ENCODE peak calls at places on chromosome X, in seven cellular contexts. One of them, this sample, is unnamed.

GRCh38 chrX:77076896-77077295 is 370.3 kb upstream of the FGF16 start:
- DNase-seq in lower leg skin: no peak
- DNase-seq in stimulated activated CD4-positive, alpha-beta T cell treated with anti-CD3 and anti-CD28 coated beads, TNF-alpha, amount 100 ng/mL, for 48 hours: no peak
- DNase-seq in stimulated activated CD8-positive, alpha-beta memory T cell treated with anti-CD3 and anti-CD28 coated beads, Interleukin-7, amount 100 ng/mL, for 1 hour: no peak
- DNase-seq in fibroblast of the aortic adventitia: no peak
- DNase-seq in cardiac fibroblast: no peak
- DNase-seq in adipocyte: no peak
- DNase-seq in this sample: no peak

GRCh38 chrX:14676431-14676830 is 147.1 kb downstream of the GLRA2 start:
- DNase-seq in stimulated activated CD4-positive, alpha-beta T cell treated with anti-CD3 and anti-CD28 coated beads, TNF-alpha, amount 100 ng/mL, for 48 hours: no peak
- DNase-seq in adipocyte: peak; percentile 44
- DNase-seq in fibroblast of the aortic adventitia: no peak
- DNase-seq in cardiac fibroblast: peak; percentile 11
- DNase-seq in stimulated activated CD8-positive, alpha-beta memory T cell treated with anti-CD3 and anti-CD28 coated beads, Interleukin-7, amount 100 ng/mL, for 1 hour: no peak
- DNase-seq in lower leg skin: no peak
- DNase-seq in this sample: no peak

GRCh38 chrX:82775426-82775825 is 732.7 kb upstream of the POU3F4 start:
- DNase-seq in stimulated activated CD4-positive, alpha-beta T cell treated with anti-CD3 and anti-CD28 coated beads, TNF-alpha, amount 100 ng/mL, for 48 hours: no peak
- DNase-seq in stimulated activated CD8-positive, alpha-beta memory T cell treated with anti-CD3 and anti-CD28 coated beads, Interleukin-7, amount 100 ng/mL, for 1 hour: no peak
- DNase-seq in cardiac fibroblast: no peak
- DNase-seq in lower leg skin: no peak
- DNase-seq in fibroblast of the aortic adventitia: no peak
- DNase-seq in adipocyte: no peak
- DNase-seq in this sample: no peak

GRCh38 chrX:18886344-18887161 is 97.4 kb downstream of the PHKA2 start:
- DNase-seq in lower leg skin: peak; percentile 94
- DNase-seq in adipocyte: peak; percentile 27
- DNase-seq in stimulated activated CD4-positive, alpha-beta T cell treated with anti-CD3 and anti-CD28 coated beads, TNF-alpha, amount 100 ng/mL, for 48 hours: no peak
- DNase-seq in cardiac fibroblast: peak; percentile 60
- DNase-seq in stimulated activated CD8-positive, alpha-beta memory T cell treated with anti-CD3 and anti-CD28 coated beads, Interleukin-7, amount 100 ng/mL, for 1 hour: no peak
- DNase-seq in fibroblast of the aortic adventitia: peak; percentile 55
- DNase-seq in this sample: peak; percentile 56

GRCh38 chrX:42944381-42944998 is 166.5 kb upstream of the PPP1R2C start:
- DNase-seq in stimulated activated CD4-positive, alpha-beta T cell treated with anti-CD3 and anti-CD28 coated beads, TNF-alpha, amount 100 ng/mL, for 48 hours: no peak
- DNase-seq in lower leg skin: no peak
- DNase-seq in fibroblast of the aortic adventitia: no peak
- DNase-seq in adipocyte: no peak
- DNase-seq in cardiac fibroblast: no peak
- DNase-seq in stimulated activated CD8-positive, alpha-beta memory T cell treated with anti-CD3 and anti-CD28 coated beads, Interleukin-7, amount 100 ng/mL, for 1 hour: no peak
- DNase-seq in this sample: no peak

GRCh38 chrX:153900806-153901752 is 3.4 kb upstream of the AVPR2 start:
- DNase-seq in cardiac fibroblast: peak; percentile 90
- DNase-seq in fibroblast of the aortic adventitia: peak; percentile 75
- DNase-seq in stimulated activated CD8-positive, alpha-beta memory T cell treated with anti-CD3 and anti-CD28 coated beads, Interleukin-7, amount 100 ng/mL, for 1 hour: no peak
- DNase-seq in adipocyte: peak; percentile 76
- DNase-seq in stimulated activated CD4-positive, alpha-beta T cell treated with anti-CD3 and anti-CD28 coated beads, TNF-alpha, amount 100 ng/mL, for 48 hours: peak; percentile 43
- DNase-seq in lower leg skin: peak; percentile 90
- DNase-seq in this sample: peak; percentile 83

GRCh38 chrX:115591856-115592842 is 31.2 kb downstream of the PLS3 start:
- DNase-seq in adipocyte: no peak
- DNase-seq in cardiac fibroblast: peak; percentile 44
- DNase-seq in fibroblast of the aortic adventitia: no peak
- DNase-seq in stimulated activated CD8-positive, alpha-beta memory T cell treated with anti-CD3 and anti-CD28 coated beads, Interleukin-7, amount 100 ng/mL, for 1 hour: no peak
- DNase-seq in stimulated activated CD4-positive, alpha-beta T cell treated with anti-CD3 and anti-CD28 coated beads, TNF-alpha, amount 100 ng/mL, for 48 hours: no peak
- DNase-seq in lower leg skin: no peak
- DNase-seq in this sample: no peak

GRCh38 chrX:40090050-40090804 is 7.5 kb downstream of the BCOR start:
- DNase-seq in stimulated activated CD8-positive, alpha-beta memory T cell treated with anti-CD3 and anti-CD28 coated beads, Interleukin-7, amount 100 ng/mL, for 1 hour: no peak
- DNase-seq in lower leg skin: no peak
- DNase-seq in fibroblast of the aortic adventitia: no peak
- DNase-seq in cardiac fibroblast: peak; percentile 10
- DNase-seq in stimulated activated CD4-positive, alpha-beta T cell treated with anti-CD3 and anti-CD28 coated beads, TNF-alpha, amount 100 ng/mL, for 48 hours: no peak
- DNase-seq in adipocyte: no peak
- DNase-seq in this sample: no peak

GRCh38 chrX:130836447-130836846 is 66.6 kb downstream of the ENOX2 start:
- DNase-seq in stimulated activated CD8-positive, alpha-beta memory T cell treated with anti-CD3 and anti-CD28 coated beads, Interleukin-7, amount 100 ng/mL, for 1 hour: no peak
- DNase-seq in fibroblast of the aortic adventitia: peak; percentile 17
- DNase-seq in lower leg skin: no peak
- DNase-seq in stimulated activated CD4-positive, alpha-beta T cell treated with anti-CD3 and anti-CD28 coated beads, TNF-alpha, amount 100 ng/mL, for 48 hours: no peak
- DNase-seq in cardiac fibroblast: peak; percentile 2
- DNase-seq in adipocyte: no peak
- DNase-seq in this sample: peak; percentile 9

GRCh38 chrX:127577884-127578283 is 474.3 kb downstream of the ACTRT1 start:
- DNase-seq in stimulated activated CD4-positive, alpha-beta T cell treated with anti-CD3 and anti-CD28 coated beads, TNF-alpha, amount 100 ng/mL, for 48 hours: no peak
- DNase-seq in stimulated activated CD8-positive, alpha-beta memory T cell treated with anti-CD3 and anti-CD28 coated beads, Interleukin-7, amount 100 ng/mL, for 1 hour: no peak
- DNase-seq in adipocyte: no peak
- DNase-seq in cardiac fibroblast: no peak
- DNase-seq in lower leg skin: no peak
- DNase-seq in fibroblast of the aortic adventitia: no peak
- DNase-seq in this sample: no peak

GRCh38 chrX:33434256-33435092 is 223.1 kb upstream of the DMD start:
- DNase-seq in stimulated activated CD4-positive, alpha-beta T cell treated with anti-CD3 and anti-CD28 coated beads, TNF-alpha, amount 100 ng/mL, for 48 hours: no peak
- DNase-seq in adipocyte: peak; percentile 72
- DNase-seq in fibroblast of the aortic adventitia: peak; percentile 35
- DNase-seq in stimulated activated CD8-positive, alpha-beta memory T cell treated with anti-CD3 and anti-CD28 coated beads, Interleukin-7, amount 100 ng/mL, for 1 hour: no peak
- DNase-seq in cardiac fibroblast: peak; percentile 60
- DNase-seq in lower leg skin: no peak
- DNase-seq in this sample: peak; percentile 60

GRCh38 chrX:1657367-1658082 is 42.7 kb downstream of the ASMT start:
- DNase-seq in stimulated activated CD4-positive, alpha-beta T cell treated with anti-CD3 and anti-CD28 coated beads, TNF-alpha, amount 100 ng/mL, for 48 hours: peak; percentile 52
- DNase-seq in stimulated activated CD8-positive, alpha-beta memory T cell treated with anti-CD3 and anti-CD28 coated beads, Interleukin-7, amount 100 ng/mL, for 1 hour: peak; percentile 8
- DNase-seq in adipocyte: peak; percentile 29
- DNase-seq in cardiac fibroblast: peak; percentile 50
- DNase-seq in fibroblast of the aortic adventitia: peak; percentile 16
- DNase-seq in lower leg skin: no peak
- DNase-seq in this sample: peak; percentile 36

GRCh38 chrX:133968109-133968508 is 17.3 kb downstream of the GPC3 start:
- DNase-seq in fibroblast of the aortic adventitia: no peak
- DNase-seq in adipocyte: no peak
- DNase-seq in lower leg skin: no peak
- DNase-seq in cardiac fibroblast: no peak
- DNase-seq in stimulated activated CD8-positive, alpha-beta memory T cell treated with anti-CD3 and anti-CD28 coated beads, Interleukin-7, amount 100 ng/mL, for 1 hour: no peak
- DNase-seq in stimulated activated CD4-positive, alpha-beta T cell treated with anti-CD3 and anti-CD28 coated beads, TNF-alpha, amount 100 ng/mL, for 48 hours: no peak
- DNase-seq in this sample: no peak

GRCh38 chrX:108270739-108271396 is 167.4 kb downstream of the COL4A6 start:
- DNase-seq in lower leg skin: no peak
- DNase-seq in adipocyte: peak; percentile 4
- DNase-seq in fibroblast of the aortic adventitia: peak; percentile 21
- DNase-seq in stimulated activated CD4-positive, alpha-beta T cell treated with anti-CD3 and anti-CD28 coated beads, TNF-alpha, amount 100 ng/mL, for 48 hours: no peak
- DNase-seq in stimulated activated CD8-positive, alpha-beta memory T cell treated with anti-CD3 and anti-CD28 coated beads, Interleukin-7, amount 100 ng/mL, for 1 hour: no peak
- DNase-seq in cardiac fibroblast: peak; percentile 5
- DNase-seq in this sample: peak; percentile 14

GRCh38 chrX:34382416-34382815 is 250.3 kb upstream of the FAM47A start:
- DNase-seq in cardiac fibroblast: peak; percentile 77
- DNase-seq in fibroblast of the aortic adventitia: peak; percentile 79
- DNase-seq in stimulated activated CD4-positive, alpha-beta T cell treated with anti-CD3 and anti-CD28 coated beads, TNF-alpha, amount 100 ng/mL, for 48 hours: no peak
- DNase-seq in adipocyte: peak; percentile 80
- DNase-seq in lower leg skin: no peak
- DNase-seq in stimulated activated CD8-positive, alpha-beta memory T cell treated with anti-CD3 and anti-CD28 coated beads, Interleukin-7, amount 100 ng/mL, for 1 hour: no peak
- DNase-seq in this sample: peak; percentile 53

GRCh38 chrX:123267220-123267619 is 83.1 kb downstream of the GRIA3 start:
- DNase-seq in fibroblast of the aortic adventitia: peak; percentile 83
- DNase-seq in cardiac fibroblast: peak; percentile 37
- DNase-seq in adipocyte: peak; percentile 50
- DNase-seq in stimulated activated CD4-positive, alpha-beta T cell treated with anti-CD3 and anti-CD28 coated beads, TNF-alpha, amount 100 ng/mL, for 48 hours: no peak
- DNase-seq in lower leg skin: no peak
- DNase-seq in stimulated activated CD8-positive, alpha-beta memory T cell treated with anti-CD3 and anti-CD28 coated beads, Interleukin-7, amount 100 ng/mL, for 1 hour: no peak
- DNase-seq in this sample: peak; percentile 28

GRCh38 chrX:25925956-25926355 is 212.2 kb upstream of the MAGEB18 start:
- DNase-seq in fibroblast of the aortic adventitia: peak; percentile 74
- DNase-seq in cardiac fibroblast: peak; percentile 4
- DNase-seq in adipocyte: no peak
- DNase-seq in lower leg skin: no peak
- DNase-seq in stimulated activated CD8-positive, alpha-beta memory T cell treated with anti-CD3 and anti-CD28 coated beads, Interleukin-7, amount 100 ng/mL, for 1 hour: no peak
- DNase-seq in stimulated activated CD4-positive, alpha-beta T cell treated with anti-CD3 and anti-CD28 coated beads, TNF-alpha, amount 100 ng/mL, for 48 hours: no peak
- DNase-seq in this sample: no peak

GRCh38 chrX:24561121-24561520 is 86.0 kb downstream of the PCYT1B start:
- DNase-seq in adipocyte: no peak
- DNase-seq in stimulated activated CD4-positive, alpha-beta T cell treated with anti-CD3 and anti-CD28 coated beads, TNF-alpha, amount 100 ng/mL, for 48 hours: no peak
- DNase-seq in fibroblast of the aortic adventitia: peak; percentile 30
- DNase-seq in stimulated activated CD8-positive, alpha-beta memory T cell treated with anti-CD3 and anti-CD28 coated beads, Interleukin-7, amount 100 ng/mL, for 1 hour: no peak
- DNase-seq in lower leg skin: no peak
- DNase-seq in cardiac fibroblast: peak; percentile 16
- DNase-seq in this sample: peak; percentile 8

GRCh38 chrX:43969504-43970501 is 3.4 kb downstream of the NDP start:
- DNase-seq in adipocyte: peak; percentile 4
- DNase-seq in stimulated activated CD4-positive, alpha-beta T cell treated with anti-CD3 and anti-CD28 coated beads, TNF-alpha, amount 100 ng/mL, for 48 hours: no peak
- DNase-seq in lower leg skin: no peak
- DNase-seq in stimulated activated CD8-positive, alpha-beta memory T cell treated with anti-CD3 and anti-CD28 coated beads, Interleukin-7, amount 100 ng/mL, for 1 hour: no peak
- DNase-seq in fibroblast of the aortic adventitia: peak; percentile 56
- DNase-seq in cardiac fibroblast: peak; percentile 45
- DNase-seq in this sample: peak; percentile 23

GRCh38 chrX:20026278-20026677 is 35.4 kb upstream of the BCLAF3 start:
- DNase-seq in stimulated activated CD8-positive, alpha-beta memory T cell treated with anti-CD3 and anti-CD28 coated beads, Interleukin-7, amount 100 ng/mL, for 1 hour: no peak
- DNase-seq in stimulated activated CD4-positive, alpha-beta T cell treated with anti-CD3 and anti-CD28 coated beads, TNF-alpha, amount 100 ng/mL, for 48 hours: no peak
- DNase-seq in fibroblast of the aortic adventitia: peak; percentile 35
- DNase-seq in cardiac fibroblast: peak; percentile 22
- DNase-seq in lower leg skin: no peak
- DNase-seq in adipocyte: peak; percentile 59
- DNase-seq in this sample: peak; percentile 21

GRCh38 chrX:42732506-42732905 is 45.5 kb downstream of the PPP1R2C start:
- DNase-seq in stimulated activated CD4-positive, alpha-beta T cell treated with anti-CD3 and anti-CD28 coated beads, TNF-alpha, amount 100 ng/mL, for 48 hours: no peak
- DNase-seq in lower leg skin: no peak
- DNase-seq in cardiac fibroblast: peak; percentile 37
- DNase-seq in stimulated activated CD8-positive, alpha-beta memory T cell treated with anti-CD3 and anti-CD28 coated beads, Interleukin-7, amount 100 ng/mL, for 1 hour: no peak
- DNase-seq in adipocyte: no peak
- DNase-seq in fibroblast of the aortic adventitia: peak; percentile 79
- DNase-seq in this sample: peak; percentile 41

GRCh38 chrX:133640161-133641015 is 225.1 kb upstream of the GPC4 start:
- DNase-seq in lower leg skin: no peak
- DNase-seq in cardiac fibroblast: no peak
- DNase-seq in stimulated activated CD4-positive, alpha-beta T cell treated with anti-CD3 and anti-CD28 coated beads, TNF-alpha, amount 100 ng/mL, for 48 hours: no peak
- DNase-seq in fibroblast of the aortic adventitia: no peak
- DNase-seq in adipocyte: peak; percentile 48
- DNase-seq in stimulated activated CD8-positive, alpha-beta memory T cell treated with anti-CD3 and anti-CD28 coated beads, Interleukin-7, amount 100 ng/mL, for 1 hour: no peak
- DNase-seq in this sample: peak; percentile 43

GRCh38 chrX:32185160-32185559 is 1026.2 kb downstream of the DMD start:
- DNase-seq in cardiac fibroblast: no peak
- DNase-seq in stimulated activated CD8-positive, alpha-beta memory T cell treated with anti-CD3 and anti-CD28 coated beads, Interleukin-7, amount 100 ng/mL, for 1 hour: no peak
- DNase-seq in adipocyte: no peak
- DNase-seq in lower leg skin: no peak
- DNase-seq in fibroblast of the aortic adventitia: no peak
- DNase-seq in stimulated activated CD4-positive, alpha-beta T cell treated with anti-CD3 and anti-CD28 coated beads, TNF-alpha, amount 100 ng/mL, for 48 hours: no peak
- DNase-seq in this sample: no peak

GRCh38 chrX:32443841-32444240 is 767.5 kb downstream of the DMD start:
- DNase-seq in fibroblast of the aortic adventitia: no peak
- DNase-seq in lower leg skin: no peak
- DNase-seq in stimulated activated CD8-positive, alpha-beta memory T cell treated with anti-CD3 and anti-CD28 coated beads, Interleukin-7, amount 100 ng/mL, for 1 hour: no peak
- DNase-seq in cardiac fibroblast: no peak
- DNase-seq in adipocyte: no peak
- DNase-seq in stimulated activated CD4-positive, alpha-beta T cell treated with anti-CD3 and anti-CD28 coated beads, TNF-alpha, amount 100 ng/mL, for 48 hours: no peak
- DNase-seq in this sample: no peak

GRCh38 chrX:10165580-10166247 is 8.9 kb downstream of the CLCN4 start:
- DNase-seq in stimulated activated CD8-positive, alpha-beta memory T cell treated with anti-CD3 and anti-CD28 coated beads, Interleukin-7, amount 100 ng/mL, for 1 hour: no peak
- DNase-seq in lower leg skin: no peak
- DNase-seq in cardiac fibroblast: no peak
- DNase-seq in stimulated activated CD4-positive, alpha-beta T cell treated with anti-CD3 and anti-CD28 coated beads, TNF-alpha, amount 100 ng/mL, for 48 hours: no peak
- DNase-seq in adipocyte: no peak
- DNase-seq in fibroblast of the aortic adventitia: no peak
- DNase-seq in this sample: no peak

GRCh38 chrX:5314148-5314547 is 914.5 kb downstream of the NLGN4X start:
- DNase-seq in fibroblast of the aortic adventitia: no peak
- DNase-seq in stimulated activated CD4-positive, alpha-beta T cell treated with anti-CD3 and anti-CD28 coated beads, TNF-alpha, amount 100 ng/mL, for 48 hours: no peak
- DNase-seq in cardiac fibroblast: no peak
- DNase-seq in adipocyte: no peak
- DNase-seq in lower leg skin: no peak
- DNase-seq in stimulated activated CD8-positive, alpha-beta memory T cell treated with anti-CD3 and anti-CD28 coated beads, Interleukin-7, amount 100 ng/mL, for 1 hour: no peak
- DNase-seq in this sample: no peak

GRCh38 chrX:153970398-153971123 is 1.1 kb downstream of the HCFC1 start:
- DNase-seq in stimulated activated CD8-positive, alpha-beta memory T cell treated with anti-CD3 and anti-CD28 coated beads, Interleukin-7, amount 100 ng/mL, for 1 hour: no peak
- DNase-seq in stimulated activated CD4-positive, alpha-beta T cell treated with anti-CD3 and anti-CD28 coated beads, TNF-alpha, amount 100 ng/mL, for 48 hours: no peak
- DNase-seq in cardiac fibroblast: peak; percentile 70
- DNase-seq in adipocyte: peak; percentile 60
- DNase-seq in lower leg skin: no peak
- DNase-seq in fibroblast of the aortic adventitia: peak; percentile 75
- DNase-seq in this sample: peak; percentile 85

GRCh38 chrX:18354369-18355329 is at the start of gene SCML2:
- DNase-seq in cardiac fibroblast: peak; percentile 23
- DNase-seq in lower leg skin: no peak
- DNase-seq in adipocyte: peak; percentile 71
- DNase-seq in fibroblast of the aortic adventitia: peak; percentile 35
- DNase-seq in stimulated activated CD8-positive, alpha-beta memory T cell treated with anti-CD3 and anti-CD28 coated beads, Interleukin-7, amount 100 ng/mL, for 1 hour: no peak
- DNase-seq in stimulated activated CD4-positive, alpha-beta T cell treated with anti-CD3 and anti-CD28 coated beads, TNF-alpha, amount 100 ng/mL, for 48 hours: no peak
- DNase-seq in this sample: peak; percentile 19

GRCh38 chrX:120262781-120263719 is 12.4 kb downstream of the ZBTB33 start:
- DNase-seq in stimulated activated CD4-positive, alpha-beta T cell treated with anti-CD3 and anti-CD28 coated beads, TNF-alpha, amount 100 ng/mL, for 48 hours: no peak
- DNase-seq in stimulated activated CD8-positive, alpha-beta memory T cell treated with anti-CD3 and anti-CD28 coated beads, Interleukin-7, amount 100 ng/mL, for 1 hour: no peak
- DNase-seq in lower leg skin: no peak
- DNase-seq in cardiac fibroblast: no peak
- DNase-seq in fibroblast of the aortic adventitia: no peak
- DNase-seq in adipocyte: no peak
- DNase-seq in this sample: no peak

GRCh38 chrX:56798866-56799864 is 70.1 kb downstream of the NBDY start:
- DNase-seq in lower leg skin: peak; percentile 79
- DNase-seq in fibroblast of the aortic adventitia: peak; percentile 70
- DNase-seq in stimulated activated CD4-positive, alpha-beta T cell treated with anti-CD3 and anti-CD28 coated beads, TNF-alpha, amount 100 ng/mL, for 48 hours: no peak
- DNase-seq in adipocyte: no peak
- DNase-seq in stimulated activated CD8-positive, alpha-beta memory T cell treated with anti-CD3 and anti-CD28 coated beads, Interleukin-7, amount 100 ng/mL, for 1 hour: no peak
- DNase-seq in cardiac fibroblast: no peak
- DNase-seq in this sample: no peak

GRCh38 chrX:130645955-130646583 is 244.3 kb downstream of the RBMX2 start:
- DNase-seq in lower leg skin: no peak
- DNase-seq in fibroblast of the aortic adventitia: peak; percentile 5
- DNase-seq in stimulated activated CD4-positive, alpha-beta T cell treated with anti-CD3 and anti-CD28 coated beads, TNF-alpha, amount 100 ng/mL, for 48 hours: no peak
- DNase-seq in adipocyte: no peak
- DNase-seq in cardiac fibroblast: no peak
- DNase-seq in stimulated activated CD8-positive, alpha-beta memory T cell treated with anti-CD3 and anti-CD28 coated beads, Interleukin-7, amount 100 ng/mL, for 1 hour: no peak
- DNase-seq in this sample: peak; percentile 7

GRCh38 chrX:146456058-146456457 is 353.5 kb upstream of the CXorf51B start:
- DNase-seq in cardiac fibroblast: no peak
- DNase-seq in stimulated activated CD8-positive, alpha-beta memory T cell treated with anti-CD3 and anti-CD28 coated beads, Interleukin-7, amount 100 ng/mL, for 1 hour: no peak
- DNase-seq in stimulated activated CD4-positive, alpha-beta T cell treated with anti-CD3 and anti-CD28 coated beads, TNF-alpha, amount 100 ng/mL, for 48 hours: no peak
- DNase-seq in lower leg skin: no peak
- DNase-seq in adipocyte: no peak
- DNase-seq in fibroblast of the aortic adventitia: no peak
- DNase-seq in this sample: no peak

GRCh38 chrX:39815621-39816020 is 282.1 kb downstream of the BCOR start:
- DNase-seq in stimulated activated CD8-positive, alpha-beta memory T cell treated with anti-CD3 and anti-CD28 coated beads, Interleukin-7, amount 100 ng/mL, for 1 hour: no peak
- DNase-seq in adipocyte: no peak
- DNase-seq in stimulated activated CD4-positive, alpha-beta T cell treated with anti-CD3 and anti-CD28 coated beads, TNF-alpha, amount 100 ng/mL, for 48 hours: peak; percentile 17
- DNase-seq in lower leg skin: no peak
- DNase-seq in fibroblast of the aortic adventitia: no peak
- DNase-seq in cardiac fibroblast: peak; percentile 10
- DNase-seq in this sample: no peak

GRCh38 chrX:54640721-54641120 is 110.7 kb downstream of the GNL3L start:
- DNase-seq in stimulated activated CD4-positive, alpha-beta T cell treated with anti-CD3 and anti-CD28 coated beads, TNF-alpha, amount 100 ng/mL, for 48 hours: no peak
- DNase-seq in lower leg skin: no peak
- DNase-seq in fibroblast of the aortic adventitia: no peak
- DNase-seq in cardiac fibroblast: peak; percentile 5
- DNase-seq in stimulated activated CD8-positive, alpha-beta memory T cell treated with anti-CD3 and anti-CD28 coated beads, Interleukin-7, amount 100 ng/mL, for 1 hour: no peak
- DNase-seq in adipocyte: peak; percentile 45
- DNase-seq in this sample: peak; percentile 79

GRCh38 chrX:119695535-119696050 is 2.6 kb upstream of the SEPTIN6 start:
- DNase-seq in lower leg skin: peak; percentile 63
- DNase-seq in stimulated activated CD8-positive, alpha-beta memory T cell treated with anti-CD3 and anti-CD28 coated beads, Interleukin-7, amount 100 ng/mL, for 1 hour: no peak
- DNase-seq in cardiac fibroblast: no peak
- DNase-seq in adipocyte: no peak
- DNase-seq in stimulated activated CD4-positive, alpha-beta T cell treated with anti-CD3 and anti-CD28 coated beads, TNF-alpha, amount 100 ng/mL, for 48 hours: no peak
- DNase-seq in fibroblast of the aortic adventitia: no peak
- DNase-seq in this sample: no peak

GRCh38 chrX:133983243-133983973 is 2.0 kb downstream of the GPC3 start:
- DNase-seq in adipocyte: no peak
- DNase-seq in stimulated activated CD4-positive, alpha-beta T cell treated with anti-CD3 and anti-CD28 coated beads, TNF-alpha, amount 100 ng/mL, for 48 hours: no peak
- DNase-seq in cardiac fibroblast: no peak
- DNase-seq in stimulated activated CD8-positive, alpha-beta memory T cell treated with anti-CD3 and anti-CD28 coated beads, Interleukin-7, amount 100 ng/mL, for 1 hour: no peak
- DNase-seq in fibroblast of the aortic adventitia: no peak
- DNase-seq in lower leg skin: no peak
- DNase-seq in this sample: no peak

GRCh38 chrX:149512225-149512885 is 7.2 kb upstream of the IDS start:
- DNase-seq in lower leg skin: peak; percentile 87
- DNase-seq in adipocyte: peak; percentile 46
- DNase-seq in stimulated activated CD8-positive, alpha-beta memory T cell treated with anti-CD3 and anti-CD28 coated beads, Interleukin-7, amount 100 ng/mL, for 1 hour: no peak
- DNase-seq in stimulated activated CD4-positive, alpha-beta T cell treated with anti-CD3 and anti-CD28 coated beads, TNF-alpha, amount 100 ng/mL, for 48 hours: peak; percentile 18
- DNase-seq in cardiac fibroblast: peak; percentile 54
- DNase-seq in fibroblast of the aortic adventitia: peak; percentile 57
- DNase-seq in this sample: peak; percentile 64

This sample was measured in choroid plexus epithelial cell.